ENCODE peak calls at places on chromosomes 12 and 14, in nine cellular contexts. U is stimulated activated CD4-positive, alpha-beta T cell treated with anti-CD3 and anti-CD28 coated beads, Interleukin-4, amount 100 ng/mL, for 48 hours; C is GM19239; O is NB4; M is Right ventricle myocardium superior; K is activated CD4-positive, alpha-beta T cell treated with anti-CD3 and anti-CD28 coated beads for 4 hours; V is uterus; R is EL; Z is erythroblast. W is an unnamed sample.

GRCh38 chr14:59189281-59189821 is 884 bp downstream of the DAAM1 start:
- DNase-seq in U (peak), C (no peak), O (peak), M (peak), K (peak), V (peak), R (peak), Z (peak), W (peak)

GRCh38 chr14:97584528-97584927 is 787.3 kb downstream of the VRK1 start:
- DNase-seq in U (no peak), C (no peak), O (no peak), M (no peak), K (no peak), V (no peak), R (no peak), Z (no peak), W (no peak)

GRCh38 chr12:75553865-75554555 is 42.6 kb upstream of the KRR1 start:
- DNase-seq in U (no peak), C (no peak), O (peak), M (no peak), K (no peak), V (no peak), R (peak), Z (no peak), W (no peak)

GRCh38 chr14:77947372-77947771 is 147.5 kb downstream of the ADCK1 start:
- DNase-seq in U (no peak), C (no peak), O (no peak), M (no peak), K (no peak), V (no peak), R (no peak), Z (no peak), W (no peak)

GRCh38 chr12:537772-538171 is 78.0 kb downstream of the B4GALNT3 start:
- DNase-seq in U (no peak), C (no peak), O (no peak), M (no peak), K (no peak), V (no peak), R (no peak), Z (no peak), W (no peak)

GRCh38 chr12:131380220-131380957 is 330.5 kb upstream of the SFSWAP start:
- DNase-seq in U (no peak), C (no peak), O (no peak), M (no peak), K (no peak), V (no peak), R (no peak), Z (no peak), W (no peak)

GRCh38 chr12:5078423-5078822 is 34.7 kb downstream of the KCNA5 start:
- DNase-seq in U (no peak), C (no peak), O (no peak), M (peak), K (no peak), V (no peak), R (no peak), Z (no peak), W (no peak)

GRCh38 chr14:90675399-90675798 is 140.8 kb downstream of the TTC7B start:
- DNase-seq in U (no peak), C (no peak), O (peak), M (no peak), K (no peak), V (no peak), R (peak), Z (no peak), W (peak)

GRCh38 chr12:92543359-92543758 is 159.4 kb upstream of the PLEKHG7 start:
- DNase-seq in U (no peak), C (no peak), O (no peak), M (no peak), K (no peak), V (no peak), R (no peak), Z (no peak), W (no peak)

W was measured in foreskin fibroblast.